ENCODE peak calls at places on chromosomes 7 and 10, in six cellular contexts. One of them, this sample, is unnamed.
A peak's percentile ranks its signal among the peaks of the same experiment; 100 is the strongest.

GRCh38 chr7:36441344-36442022 is 51.8 kb downstream of the ANLN start:
- DNase-seq in AG09309: no peak
- DNase-seq in cardiac fibroblast: no peak
- DNase-seq in endothelial cell of umbilical vein: no peak
- DNase-seq in ascending aorta: no peak
- DNase-seq in heart left ventricle: no peak
- DNase-seq in this sample: no peak

GRCh38 chr10:3225589-3225988 is 53.0 kb upstream of the PITRM1 start:
- DNase-seq in AG09309: peak; percentile 33
- DNase-seq in cardiac fibroblast: peak; percentile 56
- DNase-seq in endothelial cell of umbilical vein: no peak
- DNase-seq in ascending aorta: no peak
- DNase-seq in heart left ventricle: no peak
- DNase-seq in this sample: peak; percentile 69

GRCh38 chr7:155862516-155863257 is 50.4 kb upstream of the SHH start:
- DNase-seq in AG09309: no peak
- DNase-seq in cardiac fibroblast: no peak
- DNase-seq in endothelial cell of umbilical vein: no peak
- DNase-seq in ascending aorta: no peak
- DNase-seq in heart left ventricle: no peak
- DNase-seq in this sample: no peak

GRCh38 chr10:125124907-125125306 is 35.5 kb downstream of the CTBP2 start:
- DNase-seq in AG09309: no peak
- DNase-seq in cardiac fibroblast: peak; percentile 45
- DNase-seq in endothelial cell of umbilical vein: no peak
- DNase-seq in ascending aorta: no peak
- DNase-seq in heart left ventricle: no peak
- DNase-seq in this sample: no peak

GRCh38 chr10:132458595-132459251 is 61.7 kb downstream of the PWWP2B start:
- DNase-seq in AG09309: no peak
- DNase-seq in cardiac fibroblast: peak; percentile 33
- DNase-seq in endothelial cell of umbilical vein: peak; percentile 21
- DNase-seq in ascending aorta: no peak
- DNase-seq in heart left ventricle: peak; percentile 64
- DNase-seq in this sample: peak; percentile 25

GRCh38 chr10:71725998-71726672 is 6.6 kb upstream of the C10orf105 start:
- DNase-seq in AG09309: no peak
- DNase-seq in cardiac fibroblast: peak; percentile 44
- DNase-seq in endothelial cell of umbilical vein: peak; percentile 67
- DNase-seq in ascending aorta: no peak
- DNase-seq in heart left ventricle: no peak
- DNase-seq in this sample: peak; percentile 48

GRCh38 chr7:151130741-151131157 is 36.7 kb downstream of the GBX1 start:
- DNase-seq in AG09309: no peak
- DNase-seq in cardiac fibroblast: no peak
- DNase-seq in endothelial cell of umbilical vein: no peak
- DNase-seq in ascending aorta: no peak
- DNase-seq in heart left ventricle: peak; percentile 16
- DNase-seq in this sample: no peak

GRCh38 chr7:141701489-141702046 is 398 bp downstream of the DENND11 start:
- DNase-seq in AG09309: no peak
- DNase-seq in cardiac fibroblast: peak; percentile 30
- DNase-seq in endothelial cell of umbilical vein: peak; percentile 43
- DNase-seq in ascending aorta: no peak
- DNase-seq in heart left ventricle: peak; percentile 64
- DNase-seq in this sample: peak; percentile 22

GRCh38 chr7:76155938-76156337 is 45.8 kb upstream of the SRRM3 start:
- DNase-seq in AG09309: no peak
- DNase-seq in cardiac fibroblast: peak; percentile 86
- DNase-seq in endothelial cell of umbilical vein: no peak
- DNase-seq in ascending aorta: no peak
- DNase-seq in heart left ventricle: peak; percentile 70
- DNase-seq in this sample: peak; percentile 89

GRCh38 chr10:86795353-86795752 is 38.9 kb downstream of the BMPR1A start:
- DNase-seq in AG09309: peak; percentile 37
- DNase-seq in cardiac fibroblast: peak; percentile 86
- DNase-seq in endothelial cell of umbilical vein: no peak
- DNase-seq in ascending aorta: no peak
- DNase-seq in heart left ventricle: no peak
- DNase-seq in this sample: peak; percentile 88

GRCh38 chr7:156768698-156769472 is 124.1 kb downstream of the LMBR1 start:
- DNase-seq in AG09309: no peak
- DNase-seq in cardiac fibroblast: no peak
- DNase-seq in endothelial cell of umbilical vein: no peak
- DNase-seq in ascending aorta: no peak
- DNase-seq in heart left ventricle: no peak
- DNase-seq in this sample: no peak

GRCh38 chr7:4100691-4101090 is 581.4 kb upstream of the FOXK1 start:
- DNase-seq in AG09309: no peak
- DNase-seq in cardiac fibroblast: no peak
- DNase-seq in endothelial cell of umbilical vein: no peak
- DNase-seq in ascending aorta: no peak
- DNase-seq in heart left ventricle: no peak
- DNase-seq in this sample: no peak

GRCh38 chr10:88313897-88314296 is 269.2 kb downstream of the RNLS start:
- DNase-seq in AG09309: no peak
- DNase-seq in cardiac fibroblast: no peak
- DNase-seq in endothelial cell of umbilical vein: no peak
- DNase-seq in ascending aorta: no peak
- DNase-seq in heart left ventricle: no peak
- DNase-seq in this sample: no peak

GRCh38 chr7:103735377-103735776 is 254.1 kb downstream of the RELN start:
- DNase-seq in AG09309: no peak
- DNase-seq in cardiac fibroblast: no peak
- DNase-seq in endothelial cell of umbilical vein: peak; percentile 88
- DNase-seq in ascending aorta: no peak
- DNase-seq in heart left ventricle: no peak
- DNase-seq in this sample: peak; percentile 68

GRCh38 chr10:44008917-44009620 is 360.4 kb upstream of the ZNF32 start:
- DNase-seq in AG09309: no peak
- DNase-seq in cardiac fibroblast: no peak
- DNase-seq in endothelial cell of umbilical vein: no peak
- DNase-seq in ascending aorta: no peak
- DNase-seq in heart left ventricle: no peak
- DNase-seq in this sample: no peak

GRCh38 chr7:129886184-129886817 is 66.5 kb downstream of the UBE2H start:
- DNase-seq in AG09309: no peak
- DNase-seq in cardiac fibroblast: no peak
- DNase-seq in endothelial cell of umbilical vein: peak; percentile 48
- DNase-seq in ascending aorta: no peak
- DNase-seq in heart left ventricle: no peak
- DNase-seq in this sample: no peak

GRCh38 chr10:97007417-97007816 is 175.3 kb downstream of the LCOR start:
- DNase-seq in AG09309: no peak
- DNase-seq in cardiac fibroblast: no peak
- DNase-seq in endothelial cell of umbilical vein: no peak
- DNase-seq in ascending aorta: no peak
- DNase-seq in heart left ventricle: no peak
- DNase-seq in this sample: no peak

GRCh38 chr7:4951903-4952636 is 6.9 kb downstream of the MMD2 start:
- DNase-seq in AG09309: no peak
- DNase-seq in cardiac fibroblast: peak; percentile 19
- DNase-seq in endothelial cell of umbilical vein: peak; percentile 10
- DNase-seq in ascending aorta: no peak
- DNase-seq in heart left ventricle: no peak
- DNase-seq in this sample: peak; percentile 39

GRCh38 chr10:124366343-124366742 is 52.4 kb downstream of the OAT start:
- DNase-seq in AG09309: no peak
- DNase-seq in cardiac fibroblast: no peak
- DNase-seq in endothelial cell of umbilical vein: no peak
- DNase-seq in ascending aorta: no peak
- DNase-seq in heart left ventricle: no peak
- DNase-seq in this sample: no peak

GRCh38 chr10:5576154-5576748 is 51.5 kb downstream of the CALML3 start:
- DNase-seq in AG09309: no peak
- DNase-seq in cardiac fibroblast: no peak
- DNase-seq in endothelial cell of umbilical vein: no peak
- DNase-seq in ascending aorta: no peak
- DNase-seq in heart left ventricle: no peak
- DNase-seq in this sample: no peak

GRCh38 chr10:30827531-30828120 is 198.1 kb upstream of the LYZL2 start:
- DNase-seq in AG09309: no peak
- DNase-seq in cardiac fibroblast: peak; percentile 79
- DNase-seq in endothelial cell of umbilical vein: peak; percentile 48
- DNase-seq in ascending aorta: no peak
- DNase-seq in heart left ventricle: peak; percentile 46
- DNase-seq in this sample: peak; percentile 79

GRCh38 chr7:142874409-142874808 is 11.1 kb downstream of the TRPV6 start:
- DNase-seq in AG09309: no peak
- DNase-seq in cardiac fibroblast: no peak
- DNase-seq in endothelial cell of umbilical vein: no peak
- DNase-seq in ascending aorta: no peak
- DNase-seq in heart left ventricle: no peak
- DNase-seq in this sample: no peak

GRCh38 chr7:142872106-142872675 is 13.4 kb downstream of the TRPV6 start:
- DNase-seq in AG09309: no peak
- DNase-seq in cardiac fibroblast: no peak
- DNase-seq in endothelial cell of umbilical vein: no peak
- DNase-seq in ascending aorta: no peak
- DNase-seq in heart left ventricle: no peak
- DNase-seq in this sample: no peak

GRCh38 chr7:142873871-142874270 is 11.7 kb downstream of the TRPV6 start:
- DNase-seq in AG09309: no peak
- DNase-seq in cardiac fibroblast: no peak
- DNase-seq in endothelial cell of umbilical vein: no peak
- DNase-seq in ascending aorta: no peak
- DNase-seq in heart left ventricle: no peak
- DNase-seq in this sample: no peak

GRCh38 chr7:142874837-142875236 is 10.7 kb downstream of the TRPV6 start:
- DNase-seq in AG09309: no peak
- DNase-seq in cardiac fibroblast: no peak
- DNase-seq in endothelial cell of umbilical vein: no peak
- DNase-seq in ascending aorta: no peak
- DNase-seq in heart left ventricle: no peak
- DNase-seq in this sample: no peak

DNA sequence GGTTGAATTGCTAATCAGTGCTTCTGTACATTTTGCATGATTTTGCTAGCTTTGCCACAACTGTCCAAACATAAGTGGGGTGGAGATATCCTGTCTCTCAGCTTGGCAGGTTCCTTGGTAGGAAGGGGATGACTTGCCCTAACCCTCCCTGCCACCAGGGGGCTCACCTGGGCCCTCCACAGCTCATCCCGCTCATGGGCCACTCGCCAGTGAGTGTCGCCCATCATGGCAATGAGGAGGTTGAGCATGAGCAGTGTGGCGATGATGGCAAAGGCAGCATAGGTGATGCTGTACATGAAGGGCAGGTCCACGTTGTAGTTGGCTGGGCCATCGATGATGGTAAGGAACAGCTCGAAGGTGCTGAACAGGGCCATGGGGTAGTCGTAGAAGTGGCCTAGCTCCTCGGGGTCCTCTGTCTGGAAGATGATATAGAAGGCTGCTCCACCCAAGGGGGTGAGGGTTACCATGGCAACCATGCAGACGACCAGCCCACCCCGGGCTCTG is 12.2 kb downstream of the TRPV6 start:
- DNase-seq in AG09309: no peak
- DNase-seq in cardiac fibroblast: peak; percentile 11
- DNase-seq in endothelial cell of umbilical vein: no peak
- DNase-seq in ascending aorta: no peak
- DNase-seq in heart left ventricle: no peak
- DNase-seq in this sample: peak; percentile 3
- H3K4me3 ChIP-seq in AG09309: no peak overlapping the region
- H3K4me3 ChIP-seq in cardiac fibroblast: no peak overlapping the region
- H3K4me3 ChIP-seq in endothelial cell of umbilical vein: no peak overlapping the region
- H3K4me3 ChIP-seq in ascending aorta: no peak overlapping the region
- H3K4me3 ChIP-seq in heart left ventricle: no peak overlapping the region
- H3K4me3 ChIP-seq in this sample: no peak overlapping the region

DNA sequence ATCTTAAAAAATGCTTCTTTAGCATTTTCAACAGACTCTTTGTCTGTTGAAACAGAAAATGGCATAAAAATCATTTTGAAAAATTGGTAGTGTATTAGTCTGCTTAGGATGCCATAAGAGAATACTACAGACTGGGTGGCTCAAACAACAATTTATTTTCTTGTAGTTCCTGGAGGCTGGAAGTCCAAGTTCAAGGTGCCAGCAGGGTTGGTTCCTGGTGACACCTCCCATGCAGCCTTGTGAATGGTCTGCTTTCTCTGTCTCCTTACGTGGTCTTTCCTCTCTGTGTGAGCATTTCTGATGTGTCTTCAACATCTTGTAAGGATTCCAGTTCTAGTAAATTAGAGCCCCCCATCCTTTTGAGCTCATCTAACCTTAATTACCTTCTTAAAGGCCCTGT is 26.1 kb upstream of the RAB11FIP2 start:
- DNase-seq in AG09309: no peak
- DNase-seq in cardiac fibroblast: no peak
- DNase-seq in endothelial cell of umbilical vein: no peak
- DNase-seq in ascending aorta: no peak
- DNase-seq in heart left ventricle: no peak
- DNase-seq in this sample: no peak
- TF ChIP-seq CTCF in AG09309: no peak
- TF ChIP-seq CTCF in cardiac fibroblast: no peak
- TF ChIP-seq CTCF in endothelial cell of umbilical vein: no peak
- TF ChIP-seq CTCF in ascending aorta: no peak
- TF ChIP-seq CTCF in heart left ventricle: no peak
- TF ChIP-seq CTCF in this sample: no peak

GRCh38 chr7:91571601-91572000 is 307.4 kb downstream of the FZD1 start:
- DNase-seq in AG09309: no peak
- DNase-seq in cardiac fibroblast: no peak
- DNase-seq in endothelial cell of umbilical vein: no peak
- DNase-seq in ascending aorta: no peak
- DNase-seq in heart left ventricle: no peak
- DNase-seq in this sample: no peak
- H3K4me3 ChIP-seq in AG09309: no peak overlapping the region
- H3K4me3 ChIP-seq in cardiac fibroblast: no peak overlapping the region
- H3K4me3 ChIP-seq in endothelial cell of umbilical vein: no peak overlapping the region
- H3K4me3 ChIP-seq in ascending aorta: no peak overlapping the region
- H3K4me3 ChIP-seq in heart left ventricle: no peak overlapping the region
- H3K4me3 ChIP-seq in this sample: no peak overlapping the region

DNA sequence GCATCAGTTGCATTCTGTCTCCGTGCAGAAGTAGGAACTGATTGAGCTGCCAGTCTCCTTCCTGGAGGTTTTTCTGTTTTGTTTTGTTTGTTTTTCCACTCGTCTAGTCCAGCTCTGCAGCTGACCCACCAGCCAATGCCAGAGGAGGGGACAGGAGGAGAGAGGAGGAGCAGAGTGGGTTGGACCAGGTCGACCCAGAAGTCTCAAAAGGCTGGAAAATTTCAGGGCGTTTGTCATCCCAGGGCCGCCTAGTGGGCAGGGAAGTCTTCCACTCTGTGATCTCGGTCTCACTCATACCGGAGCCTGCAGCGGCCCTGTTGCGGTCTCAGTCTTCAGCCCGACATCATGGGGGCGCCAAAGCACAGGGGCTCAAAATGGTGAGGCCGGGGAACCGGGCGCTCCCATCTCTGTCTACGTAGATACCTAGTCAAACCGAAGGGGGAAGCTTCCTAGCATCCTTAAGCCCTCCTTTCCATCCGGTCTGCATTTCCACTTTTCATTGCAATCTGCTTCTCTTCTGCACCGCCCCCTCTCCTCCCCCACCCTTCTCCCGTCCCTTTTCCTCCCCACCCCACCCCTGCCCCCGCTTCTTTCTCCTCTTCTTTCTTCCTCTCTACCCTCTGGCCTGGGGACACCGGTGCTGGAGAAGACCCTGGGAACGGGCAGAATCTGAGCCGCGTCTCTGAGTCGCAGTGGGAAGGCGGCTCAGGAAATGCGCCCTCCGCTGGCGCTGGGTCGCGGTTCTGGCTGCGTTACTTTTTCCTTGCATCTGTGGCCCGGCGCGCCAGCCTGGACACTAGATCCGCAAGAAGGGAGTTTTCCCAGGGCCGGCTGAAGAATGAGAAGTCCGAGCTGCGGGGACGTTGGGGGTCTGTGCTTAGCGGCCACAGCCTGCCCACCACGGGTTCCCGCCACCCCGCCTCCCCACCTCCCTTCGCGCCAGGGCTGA is 16.2 kb upstream of the PAX2 start:
- DNase-seq in AG09309: no peak
- DNase-seq in cardiac fibroblast: peak; percentile 31
- DNase-seq in endothelial cell of umbilical vein: no peak
- DNase-seq in ascending aorta: no peak
- DNase-seq in heart left ventricle: no peak
- DNase-seq in this sample: peak; percentile 25
- TF ChIP-seq CTCF in AG09309: peak; percentile 40
- TF ChIP-seq CTCF in cardiac fibroblast: peak; percentile 34
- TF ChIP-seq CTCF in endothelial cell of umbilical vein: peak; percentile 46
- TF ChIP-seq CTCF in ascending aorta: peak; percentile 35
- TF ChIP-seq CTCF in heart left ventricle: no peak
- TF ChIP-seq CTCF in this sample: peak; percentile 31

This sample was measured in fibroblast of pulmonary artery.